ENCODE peak calls at places on chromosomes 1 and 21, in six cellular contexts. F, A, X, N, Y and S are unnamed samples.

GRCh38 chr21:46555678-46556077 is 49.2 kb downstream of the S100B start:
- DNase-seq in N (no peak), A (no peak), Y (no peak), X (no peak), F (no peak), S (no peak)

GRCh38 chr1:16012590-16013219 is 5.1 kb downstream of the HSPB7 start:
- DNase-seq in A (peak), Y (peak), N (peak), F (no peak), X (peak), S (no peak)

GRCh38 chr1:243609698-243610097 is 240.3 kb downstream of the AKT3 start:
- DNase-seq in X (no peak), A (no peak), N (no peak), F (no peak), Y (no peak), S (no peak)

GRCh38 chr1:39048745-39049370 is 22.7 kb downstream of the NDUFS5 start:
- DNase-seq in F (no peak), A (no peak), N (no peak), Y (no peak), X (no peak), S (no peak)

GRCh38 chr21:42619841-42620240 is 33.6 kb upstream of the PDE9A start:
- DNase-seq in Y (peak), A (no peak), F (no peak), X (no peak), N (no peak), S (no peak)

GRCh38 chr21:17250651-17251294 is 262.1 kb upstream of the CXADR start:
- DNase-seq in F (no peak), X (no peak), A (no peak), Y (no peak), N (no peak), S (no peak)

GRCh38 chr1:230284891-230285290 is 141.2 kb downstream of the PGBD5 start:
- DNase-seq in N (no peak), A (peak), Y (peak), X (no peak), F (no peak), S (no peak)

GRCh38 chr1:19704247-19705113 is 39.8 kb downstream of the HTR6 start:
- DNase-seq in N (peak), Y (no peak), F (peak), X (no peak), A (peak), S (no peak)

GRCh38 chr1:176559474-176560390 is 96.8 kb downstream of the PAPPA2 start:
- DNase-seq in N (peak), F (peak), Y (no peak), A (peak), X (peak), S (no peak)

GRCh38 chr1:94463765-94464330 is 45.7 kb downstream of the ABCD3 start:
- DNase-seq in X (peak), A (peak), F (peak), N (peak), Y (no peak), S (no peak)

GRCh38 chr1:211483896-211484612 is 7.9 kb downstream of the RD3 start:
- DNase-seq in Y (peak), N (no peak), X (no peak), F (no peak), A (no peak), S (no peak)

GRCh38 chr1:23592209-23592905 is 33.1 kb upstream of the ID3 start:
- DNase-seq in X (no peak), N (no peak), Y (no peak), A (no peak), F (no peak), S (no peak)

GRCh38 chr1:215891266-215891665 is 324.2 kb downstream of the KCTD3 start:
- DNase-seq in F (no peak), A (no peak), X (no peak), N (no peak), Y (no peak), S (no peak)

GRCh38 chr1:204959374-204959773 is 83.6 kb upstream of the CNTN2 start:
- DNase-seq in N (no peak), F (no peak), Y (peak), X (no peak), A (no peak), S (no peak)

GRCh38 chr1:24201941-24202440 is 14.9 kb upstream of the IFNLR1 start:
- DNase-seq in N (peak), A (peak), X (peak), Y (peak), F (no peak), S (no peak)

GRCh38 chr1:47875831-47876586 is 121.2 kb downstream of the TRABD2B start:
- DNase-seq in X (no peak), A (peak), F (no peak), N (no peak), Y (peak), S (no peak)

GRCh38 chr1:16614361-16615252 is 1.2 kb upstream of the NBPF1 start:
- DNase-seq in N (peak), F (no peak), X (no peak), Y (no peak), A (no peak), S (no peak)

GRCh38 chr1:101407505-101408211 is 170.8 kb downstream of the S1PR1 start:
- DNase-seq in Y (no peak), N (peak), X (no peak), F (no peak), A (no peak), S (no peak)

GRCh38 chr1:210123924-210124589 is 108.5 kb upstream of the SERTAD4 start:
- DNase-seq in F (no peak), A (no peak), X (no peak), N (no peak), Y (no peak), S (no peak)

GRCh38 chr1:207711285-207711684 is 40.6 kb upstream of the CD46 start:
- DNase-seq in X (peak), Y (no peak), N (no peak), A (peak), F (no peak), S (no peak)

GRCh38 chr1:153741946-153742345 is 14.1 kb downstream of the INTS3 start:
- DNase-seq in X (no peak), N (no peak), Y (no peak), F (no peak), A (no peak), S (no peak)

GRCh38 chr1:117339866-117340357 is 27.3 kb upstream of the MAN1A2 start:
- DNase-seq in A (peak), N (no peak), F (no peak), X (no peak), Y (no peak), S (no peak)

GRCh38 chr1:16124377-16125087 is 31.3 kb downstream of the EPHA2 start:
- DNase-seq in X (no peak), Y (no peak), N (no peak), F (no peak), A (no peak), S (no peak)

GRCh38 chr1:200982071-200982945 is 41.2 kb downstream of the KIF21B start:
- DNase-seq in F (no peak), A (no peak), Y (no peak), N (no peak), X (no peak), S (no peak)

GRCh38 chr1:205688681-205689080 is 8.4 kb upstream of the SLC45A3 start:
- DNase-seq in N (no peak), X (no peak), Y (no peak), A (no peak), F (no peak), S (no peak)

GRCh38 chr1:19651141-19651737 is 7.1 kb downstream of the NBL1 start:
- DNase-seq in F (no peak), X (no peak), Y (no peak), N (peak), A (no peak), S (no peak)

GRCh38 chr1:40951943-40952743 is 27.4 kb upstream of the CTPS1 start:
- DNase-seq in F (no peak), A (peak), X (peak), Y (peak), N (peak), S (no peak)

GRCh38 chr1:109050228-109050995 is 8.5 kb upstream of the WDR47 start:
- DNase-seq in Y (no peak), A (no peak), X (no peak), N (no peak), F (no peak), S (no peak)

GRCh38 chr21:33070921-33071877 is 1.3 kb downstream of the OLIG1 start:
- DNase-seq in Y (no peak), A (no peak), X (no peak), F (no peak), N (peak), S (no peak)

GRCh38 chr1:11770011-11770410 is 8.0 kb downstream of the C1orf167 start:
- DNase-seq in A (no peak), Y (no peak), F (no peak), N (no peak), X (no peak), S (no peak)

GRCh38 chr1:200636681-200637080 is 16.1 kb upstream of the KIF14 start:
- DNase-seq in Y (no peak), X (no peak), N (no peak), F (no peak), A (no peak), S (no peak)

GRCh38 chr1:182143825-182144661 is 82.5 kb upstream of the ZNF648 start:
- DNase-seq in A (no peak), F (no peak), N (no peak), X (peak), Y (peak), S (peak)

GRCh38 chr1:38826886-38827285 is 32.7 kb downstream of the RRAGC start:
- DNase-seq in X (no peak), A (no peak), F (no peak), N (no peak), Y (no peak), S (no peak)